ENCODE peak calls at places on chromosome 19, in seven cellular contexts. One of them, this sample, is unnamed.
A peak's percentile ranks its signal among the peaks of the same experiment; 100 is the strongest.

GRCh38 chr19:3479177-3479818 is 1.0 kb downstream of the SMIM24 start:
- DNase-seq in astrocyte of the spinal cord: no peak
- DNase-seq in GM12878: no peak
- DNase-seq in keratinocyte: no peak
- DNase-seq in mucosa of descending colon: no peak
- DNase-seq in astrocyte: no peak
- DNase-seq in ascending aorta: no peak
- DNase-seq in this sample: peak; percentile 27

GRCh38 chr19:32464279-32464678 is 58.7 kb downstream of the DPY19L3 start:
- DNase-seq in astrocyte of the spinal cord: peak; percentile 23
- DNase-seq in keratinocyte: no peak
- DNase-seq in GM12878: no peak
- DNase-seq in mucosa of descending colon: no peak
- DNase-seq in ascending aorta: no peak
- DNase-seq in astrocyte: no peak
- DNase-seq in this sample: peak; percentile 18

GRCh38 chr19:40411958-40412499 is 1.1 kb downstream of the PRX start:
- DNase-seq in GM12878: no peak
- DNase-seq in ascending aorta: no peak
- DNase-seq in keratinocyte: no peak
- DNase-seq in mucosa of descending colon: no peak
- DNase-seq in astrocyte: no peak
- DNase-seq in astrocyte of the spinal cord: no peak
- DNase-seq in this sample: no peak

GRCh38 chr19:19510432-19510831 is 4.9 kb downstream of the TSSK6 start:
- DNase-seq in astrocyte: no peak
- DNase-seq in mucosa of descending colon: no peak
- DNase-seq in keratinocyte: no peak
- DNase-seq in ascending aorta: no peak
- DNase-seq in GM12878: no peak
- DNase-seq in astrocyte of the spinal cord: no peak
- DNase-seq in this sample: no peak

GRCh38 chr19:10316229-10317044 is 622 bp upstream of the FDX2 start:
- DNase-seq in keratinocyte: no peak
- DNase-seq in GM12878: no peak
- DNase-seq in astrocyte: no peak
- DNase-seq in astrocyte of the spinal cord: no peak
- DNase-seq in ascending aorta: no peak
- DNase-seq in mucosa of descending colon: no peak
- DNase-seq in this sample: no peak

GRCh38 chr19:54383330-54383729 is 18.6 kb upstream of the LAIR1 start:
- DNase-seq in astrocyte: no peak
- DNase-seq in ascending aorta: no peak
- DNase-seq in mucosa of descending colon: no peak
- DNase-seq in keratinocyte: no peak
- DNase-seq in GM12878: no peak
- DNase-seq in astrocyte of the spinal cord: no peak
- DNase-seq in this sample: no peak

GRCh38 chr19:2032296-2032941 is 16.9 kb upstream of the BTBD2 start:
- DNase-seq in astrocyte of the spinal cord: peak; percentile 88
- DNase-seq in mucosa of descending colon: peak; percentile 97
- DNase-seq in GM12878: no peak
- DNase-seq in astrocyte: peak; percentile 65
- DNase-seq in ascending aorta: peak; percentile 99
- DNase-seq in keratinocyte: no peak
- DNase-seq in this sample: peak; percentile 88

GRCh38 chr19:6417713-6418561 is 6.7 kb downstream of the KHSRP start:
- DNase-seq in keratinocyte: no peak
- DNase-seq in ascending aorta: no peak
- DNase-seq in astrocyte of the spinal cord: peak; percentile 13
- DNase-seq in astrocyte: no peak
- DNase-seq in GM12878: no peak
- DNase-seq in mucosa of descending colon: no peak
- DNase-seq in this sample: peak; percentile 41

GRCh38 chr19:12202250-12202649 is 39.4 kb downstream of the ZNF136 start:
- DNase-seq in keratinocyte: no peak
- DNase-seq in astrocyte: no peak
- DNase-seq in GM12878: no peak
- DNase-seq in astrocyte of the spinal cord: no peak
- DNase-seq in ascending aorta: no peak
- DNase-seq in mucosa of descending colon: no peak
- DNase-seq in this sample: no peak

GRCh38 chr19:2702170-2703076 is at the start of gene GNG7:
- DNase-seq in astrocyte: peak; percentile 18
- DNase-seq in astrocyte of the spinal cord: peak; percentile 70
- DNase-seq in GM12878: no peak
- DNase-seq in mucosa of descending colon: peak; percentile 96
- DNase-seq in ascending aorta: peak; percentile 93
- DNase-seq in keratinocyte: peak; percentile 17
- DNase-seq in this sample: peak; percentile 70

GRCh38 chr19:2084993-2085720 is 11.0 kb downstream of the MOB3A start:
- DNase-seq in GM12878: peak; percentile 96
- DNase-seq in mucosa of descending colon: peak; percentile 93
- DNase-seq in astrocyte: peak; percentile 27
- DNase-seq in ascending aorta: peak; percentile 87
- DNase-seq in astrocyte of the spinal cord: no peak
- DNase-seq in keratinocyte: no peak
- DNase-seq in this sample: peak; percentile 50

GRCh38 chr19:16076958-16077611 is 790 bp downstream of the TPM4 start:
- DNase-seq in astrocyte of the spinal cord: no peak
- DNase-seq in GM12878: no peak
- DNase-seq in keratinocyte: no peak
- DNase-seq in astrocyte: no peak
- DNase-seq in ascending aorta: peak; percentile 76
- DNase-seq in mucosa of descending colon: peak; percentile 82
- DNase-seq in this sample: no peak

GRCh38 chr19:33241091-33241529 is 15.5 kb upstream of the SLC7A10 start:
- DNase-seq in mucosa of descending colon: peak; percentile 47
- DNase-seq in GM12878: no peak
- DNase-seq in astrocyte of the spinal cord: no peak
- DNase-seq in astrocyte: no peak
- DNase-seq in ascending aorta: no peak
- DNase-seq in keratinocyte: no peak
- DNase-seq in this sample: no peak

GRCh38 chr19:49472936-49473335 is 1.1 kb upstream of the FLT3LG start:
- DNase-seq in mucosa of descending colon: no peak
- DNase-seq in keratinocyte: no peak
- DNase-seq in astrocyte of the spinal cord: no peak
- DNase-seq in astrocyte: no peak
- DNase-seq in ascending aorta: no peak
- DNase-seq in GM12878: no peak
- DNase-seq in this sample: no peak

GRCh38 chr19:30374791-30375650 is 2.8 kb downstream of the ZNF536 start:
- DNase-seq in astrocyte of the spinal cord: no peak
- DNase-seq in mucosa of descending colon: no peak
- DNase-seq in ascending aorta: peak; percentile 24
- DNase-seq in GM12878: no peak
- DNase-seq in astrocyte: no peak
- DNase-seq in keratinocyte: no peak
- DNase-seq in this sample: no peak

GRCh38 chr19:35718345-35719041 is 690 bp downstream of the KMT2B start:
- DNase-seq in GM12878: no peak
- DNase-seq in keratinocyte: no peak
- DNase-seq in astrocyte of the spinal cord: peak; percentile 2
- DNase-seq in astrocyte: no peak
- DNase-seq in mucosa of descending colon: peak; percentile 78
- DNase-seq in ascending aorta: peak; percentile 77
- DNase-seq in this sample: no peak

DNA sequence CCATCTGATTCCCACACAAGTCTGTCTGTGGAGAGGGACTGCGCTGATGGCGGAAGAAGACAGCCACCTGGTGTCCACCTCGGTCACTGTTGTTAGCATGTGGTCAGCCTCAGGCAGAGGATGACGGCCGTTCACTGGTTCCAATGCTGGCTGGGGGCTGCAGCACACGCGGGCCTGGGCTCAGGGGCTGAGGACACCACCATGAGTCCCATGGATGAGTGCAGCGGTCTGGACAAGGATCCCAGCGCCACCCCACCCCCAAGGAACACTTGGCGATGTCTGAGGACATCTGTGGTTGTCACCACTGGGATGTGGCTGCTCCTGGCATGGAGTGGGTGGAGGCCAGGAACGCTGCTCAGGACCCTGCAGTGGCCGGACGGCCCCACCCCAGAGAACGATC is 10.9 kb downstream of the DPP9 start:
- DNase-seq in astrocyte of the spinal cord: no peak
- DNase-seq in astrocyte: no peak
- DNase-seq in GM12878: no peak
- DNase-seq in keratinocyte: no peak
- DNase-seq in ascending aorta: no peak
- DNase-seq in mucosa of descending colon: no peak
- DNase-seq in this sample: no peak
- TF ChIP-seq CTCF in astrocyte of the spinal cord: no peak
- TF ChIP-seq CTCF in astrocyte: no peak
- TF ChIP-seq CTCF in GM12878: no peak
- TF ChIP-seq CTCF in keratinocyte: no peak
- TF ChIP-seq CTCF in ascending aorta: no peak
- TF ChIP-seq CTCF in mucosa of descending colon: no peak
- TF ChIP-seq CTCF in this sample: no peak

GRCh38 chr19:5093297-5093858 is 124.5 kb downstream of the KDM4B start:
- DNase-seq in astrocyte of the spinal cord: no peak
- DNase-seq in GM12878: no peak
- DNase-seq in keratinocyte: no peak
- DNase-seq in astrocyte: no peak
- DNase-seq in ascending aorta: no peak
- DNase-seq in mucosa of descending colon: no peak
- DNase-seq in this sample: no peak
- H3K4me3 ChIP-seq in astrocyte of the spinal cord: no peak overlapping the region
- H3K4me3 ChIP-seq in GM12878: no peak overlapping the region
- H3K4me3 ChIP-seq in keratinocyte: no peak overlapping the region
- H3K4me3 ChIP-seq in astrocyte: no peak overlapping the region
- H3K4me3 ChIP-seq in ascending aorta: no peak overlapping the region
- H3K4me3 ChIP-seq in mucosa of descending colon: no peak overlapping the region
- H3K4me3 ChIP-seq in this sample: no peak overlapping the region

DNA sequence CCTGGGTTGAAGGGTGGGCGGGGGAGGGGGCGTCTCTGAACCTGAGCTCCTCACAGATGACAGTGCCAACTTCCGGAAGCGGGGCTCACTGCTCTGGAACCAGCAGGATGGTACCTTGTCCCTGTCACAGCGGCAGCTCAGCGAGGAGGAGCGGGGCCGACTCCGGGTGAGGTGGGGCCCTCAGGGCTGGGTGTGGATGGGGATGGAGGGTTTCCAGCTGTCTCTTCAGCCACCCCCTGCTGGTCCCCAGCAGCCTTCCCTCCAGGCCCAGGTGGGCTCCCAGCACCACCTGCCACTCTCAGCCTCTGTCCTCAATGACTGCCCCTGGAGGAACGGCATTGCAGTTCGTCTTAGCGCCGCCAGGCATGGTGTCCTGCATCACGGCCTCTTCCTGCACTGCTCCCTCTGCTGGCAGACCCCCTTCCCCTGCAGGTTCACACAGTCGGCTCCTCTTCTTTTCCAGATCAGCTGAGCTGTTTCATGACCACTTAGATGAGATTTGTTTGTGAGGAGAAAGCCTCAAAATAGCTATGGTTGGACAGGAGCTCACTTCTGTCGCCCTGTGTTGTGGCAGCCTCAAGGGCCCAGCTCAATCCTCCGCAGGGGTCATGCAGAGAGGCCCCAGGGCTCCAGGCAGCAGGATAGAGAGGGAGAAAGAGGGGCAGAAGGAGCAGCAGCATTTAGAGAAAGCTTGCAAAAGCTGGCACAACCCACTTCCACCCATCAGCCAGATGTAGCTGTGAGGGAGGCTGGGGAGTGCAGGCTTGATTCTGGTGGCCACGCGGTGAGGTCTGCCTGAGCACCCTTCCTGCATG is 2.5 kb upstream of the GARIN5A start:
- DNase-seq in astrocyte of the spinal cord: peak; percentile 32
- DNase-seq in astrocyte: no peak
- DNase-seq in keratinocyte: no peak
- DNase-seq in mucosa of descending colon: no peak
- DNase-seq in GM12878: no peak
- DNase-seq in ascending aorta: no peak
- DNase-seq in this sample: peak; percentile 54
- TF ChIP-seq CTCF in astrocyte of the spinal cord: peak; percentile 78
- TF ChIP-seq CTCF in astrocyte: peak; percentile 56
- TF ChIP-seq CTCF in keratinocyte: peak; percentile 43
- TF ChIP-seq CTCF in mucosa of descending colon: no peak
- TF ChIP-seq CTCF in GM12878: peak; percentile 16
- TF ChIP-seq CTCF in ascending aorta: no peak
- TF ChIP-seq CTCF in this sample: peak; percentile 74

DNA sequence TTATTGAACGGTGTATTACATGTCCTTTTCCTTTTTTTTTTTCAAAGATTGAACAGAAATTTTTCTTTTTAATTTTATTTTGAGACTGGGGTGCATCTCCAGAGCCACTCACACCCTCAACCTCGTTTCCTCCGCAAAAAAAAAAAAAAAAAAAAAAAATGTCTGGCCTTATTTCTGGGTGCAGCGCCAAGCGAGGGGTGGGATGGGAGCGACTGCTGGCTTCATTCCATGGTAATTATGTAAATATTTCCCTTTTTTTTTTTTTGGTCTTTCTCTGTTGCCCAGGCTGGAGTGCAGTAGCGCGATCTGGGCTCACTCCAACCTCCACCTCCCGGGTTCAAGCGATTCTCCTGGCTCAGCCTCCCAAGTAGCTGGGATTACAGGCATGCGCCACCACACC is 36.9 kb downstream of the ZSWIM4 start:
- DNase-seq in mucosa of descending colon: no peak
- DNase-seq in ascending aorta: no peak
- DNase-seq in astrocyte of the spinal cord: no peak
- DNase-seq in GM12878: no peak
- DNase-seq in keratinocyte: no peak
- DNase-seq in astrocyte: no peak
- DNase-seq in this sample: no peak
- H3K4me3 ChIP-seq in mucosa of descending colon: no peak overlapping the region
- H3K4me3 ChIP-seq in ascending aorta: no peak overlapping the region
- H3K4me3 ChIP-seq in astrocyte of the spinal cord: no peak overlapping the region
- H3K4me3 ChIP-seq in GM12878: no peak overlapping the region
- H3K4me3 ChIP-seq in keratinocyte: no peak overlapping the region
- H3K4me3 ChIP-seq in astrocyte: no peak overlapping the region
- H3K4me3 ChIP-seq in this sample: no peak overlapping the region

GRCh38 chr19:47848871-47849473 is 10.1 kb upstream of the TPRX2 start:
- DNase-seq in GM12878: no peak
- DNase-seq in mucosa of descending colon: no peak
- DNase-seq in keratinocyte: no peak
- DNase-seq in astrocyte: no peak
- DNase-seq in ascending aorta: no peak
- DNase-seq in astrocyte of the spinal cord: no peak
- DNase-seq in this sample: peak; percentile 18
- TF ChIP-seq CTCF in GM12878: peak; percentile 20
- TF ChIP-seq CTCF in mucosa of descending colon: no peak
- TF ChIP-seq CTCF in keratinocyte: peak; percentile 15
- TF ChIP-seq CTCF in astrocyte: peak; percentile 33
- TF ChIP-seq CTCF in ascending aorta: peak; percentile 29
- TF ChIP-seq CTCF in astrocyte of the spinal cord: peak; percentile 44
- TF ChIP-seq CTCF in this sample: peak; percentile 43

DNA sequence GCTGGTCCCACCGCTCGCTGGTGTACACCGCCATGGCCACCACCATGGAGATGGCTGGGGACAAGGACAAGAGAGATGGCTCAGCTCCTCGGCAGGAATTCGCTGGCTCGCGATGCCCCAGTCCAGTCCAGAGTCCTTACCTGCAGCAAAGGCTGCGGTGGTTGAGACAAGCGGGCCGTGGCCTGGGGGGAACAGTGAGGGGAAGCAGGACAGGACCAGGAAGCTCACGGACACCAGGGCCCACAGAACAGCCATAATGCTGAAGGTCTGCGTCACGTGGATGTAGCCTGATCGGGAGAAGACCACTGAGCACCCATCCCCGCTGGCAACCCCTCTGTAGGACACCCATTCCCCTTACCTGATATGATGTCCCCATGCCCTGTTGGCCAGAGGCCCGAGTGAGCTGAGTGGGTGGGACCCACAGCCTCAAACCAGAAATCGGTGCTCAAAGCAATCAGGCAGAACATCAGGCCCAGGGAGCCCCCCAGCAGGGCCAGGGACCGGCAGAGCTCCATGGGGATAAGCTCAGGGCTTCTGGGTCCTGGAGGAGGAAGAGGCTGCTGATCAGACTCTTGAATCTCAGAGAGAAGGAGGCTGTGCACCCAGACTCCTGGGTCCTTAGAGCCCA is 319 bp downstream of the NKG7 start:
- DNase-seq in astrocyte: no peak
- DNase-seq in keratinocyte: no peak
- DNase-seq in astrocyte of the spinal cord: no peak
- DNase-seq in mucosa of descending colon: peak; percentile 47
- DNase-seq in GM12878: no peak
- DNase-seq in ascending aorta: no peak
- DNase-seq in this sample: no peak
- H3K4me3 ChIP-seq in astrocyte: no peak overlapping the region
- H3K4me3 ChIP-seq in keratinocyte: no peak overlapping the region
- H3K4me3 ChIP-seq in astrocyte of the spinal cord: no peak overlapping the region
- H3K4me3 ChIP-seq in mucosa of descending colon: no peak overlapping the region
- H3K4me3 ChIP-seq in GM12878: peak overlapping the region; percentile 58
- H3K4me3 ChIP-seq in ascending aorta: no peak overlapping the region
- H3K4me3 ChIP-seq in this sample: no peak overlapping the region